ENCODE peak calls at places on chromosomes 2 and 18, in eight cellular contexts. O is heart left ventricle, X is chondrocyte, N is MM.1S, G is AG09309, C is transverse colon, P is left lung, E is lower lobe of right lung. V is an unnamed sample.

GRCh38 chr18:56570971-56571370 is 67.4 kb downstream of the TXNL1 start:
- DNase-seq in G (no peak), P (no peak), N (no peak), E (no peak), C (no peak), X (no peak), O (no peak), V (no peak)

GRCh38 chr2:175815537-175815936 is 186.5 kb downstream of the LNPK start:
- DNase-seq in O (no peak), C (no peak), G (peak), E (no peak), N (no peak), X (no peak), P (no peak), V (no peak)

GRCh38 chr18:13539050-13539449 is 187.3 kb downstream of the FAM210A start:
- DNase-seq in G (no peak), N (no peak), C (peak), X (no peak), O (no peak), P (no peak), E (no peak), V (peak)

GRCh38 chr2:8310557-8311455 is 371.1 kb upstream of the ID2 start:
- DNase-seq in C (no peak), O (no peak), X (peak), G (no peak), N (no peak), P (peak), E (peak), V (no peak)

GRCh38 chr2:44107974-44108373 is 60.7 kb upstream of the PPM1B start:
- DNase-seq in G (no peak), N (no peak), E (no peak), X (no peak), O (no peak), P (no peak), C (no peak), V (no peak)

GRCh38 chr2:73386894-73387636 is 1.4 kb downstream of the ALMS1 start:
- DNase-seq in N (peak), G (no peak), P (no peak), X (no peak), C (no peak), E (no peak), O (no peak), V (no peak)

GRCh38 chr18:34661464-34662087 is 48.5 kb upstream of the DTNA start:
- DNase-seq in E (no peak), C (no peak), X (no peak), N (peak), G (no peak), O (no peak), P (no peak), V (no peak)

GRCh38 chr2:113754989-113755689 is 1.3 kb downstream of the SLC35F5 start:
- DNase-seq in O (no peak), E (no peak), P (no peak), N (no peak), X (no peak), G (no peak), C (no peak), V (no peak)

GRCh38 chr2:69464575-69464974 is 27.3 kb upstream of the NFU1 start:
- DNase-seq in C (no peak), E (no peak), P (no peak), G (peak), O (peak), N (no peak), X (no peak), V (no peak)

GRCh38 chr18:66990909-66991308 is 387.0 kb upstream of the CDH19 start:
- DNase-seq in G (no peak), O (no peak), E (no peak), X (no peak), N (no peak), P (no peak), C (no peak), V (no peak)

GRCh38 chr2:191677091-191677645 is 768 bp upstream of the NABP1 start:
- DNase-seq in N (peak), P (no peak), E (peak), G (peak), C (peak), X (no peak), O (no peak), V (no peak)

GRCh38 chr2:207163815-207164747 is 1.7 kb downstream of the KLF7 start:
- DNase-seq in G (no peak), P (peak), N (peak), C (peak), E (peak), X (no peak), O (peak), V (no peak)

DNA sequence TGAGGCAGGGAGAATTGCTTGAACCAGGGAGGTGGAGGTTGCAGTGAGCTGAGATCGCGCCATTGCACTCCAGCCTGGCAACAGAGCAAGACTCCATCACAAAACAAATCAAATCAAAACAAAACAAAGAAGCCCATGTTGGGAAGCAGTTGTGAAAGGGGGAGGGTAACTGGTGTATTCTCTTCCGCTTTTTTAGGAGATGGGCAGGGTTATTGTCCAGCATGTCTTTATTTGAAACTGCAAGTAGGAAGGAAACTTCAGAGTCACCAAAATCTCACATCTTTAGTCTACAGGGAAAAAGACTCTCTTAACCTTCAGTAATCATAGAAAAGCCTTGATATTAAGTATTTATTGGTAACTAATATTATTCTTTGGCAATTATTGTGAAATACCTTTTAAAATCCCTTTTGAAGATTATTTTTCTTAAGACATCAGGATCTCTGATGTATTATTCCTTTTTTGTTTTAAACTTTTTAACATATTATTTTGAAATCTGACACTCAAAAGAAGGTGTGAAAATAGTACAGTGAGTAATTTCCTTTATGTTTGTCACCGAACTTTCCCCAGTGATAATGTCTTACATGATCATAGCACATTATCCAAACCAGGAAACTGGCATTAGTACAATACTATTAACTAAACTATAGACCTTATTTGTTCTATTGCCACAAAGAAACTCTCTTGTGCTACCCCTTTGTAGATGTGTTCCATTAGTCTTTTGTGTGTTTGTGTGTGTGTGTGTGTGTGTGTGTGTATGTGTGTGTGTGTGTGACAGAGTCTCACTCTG is 84.3 kb upstream of the LTBP1 start:
- DNase-seq in G (no peak), N (no peak), P (no peak), E (no peak), O (no peak), X (no peak), C (no peak), V (no peak)
- TF ChIP-seq CTCF in G (no peak), N (no peak), P (no peak), E (no peak), O (no peak), X (no peak), C (no peak), V (no peak)

GRCh38 chr2:27520316-27520715 is 23.7 kb downstream of the GCKR start:
- DNase-seq in E (no peak), O (no peak), G (no peak), C (no peak), X (no peak), P (no peak), N (no peak), V (no peak)

GRCh38 chr2:27518113-27518781 is 21.6 kb downstream of the GCKR start:
- DNase-seq in P (no peak), O (no peak), G (no peak), X (no peak), C (no peak), N (no peak), E (no peak), V (no peak)

GRCh38 chr2:27522400-27522945 is 25.8 kb downstream of the GCKR start:
- DNase-seq in C (no peak), E (no peak), N (no peak), O (no peak), X (no peak), P (no peak), G (no peak), V (no peak)

DNA sequence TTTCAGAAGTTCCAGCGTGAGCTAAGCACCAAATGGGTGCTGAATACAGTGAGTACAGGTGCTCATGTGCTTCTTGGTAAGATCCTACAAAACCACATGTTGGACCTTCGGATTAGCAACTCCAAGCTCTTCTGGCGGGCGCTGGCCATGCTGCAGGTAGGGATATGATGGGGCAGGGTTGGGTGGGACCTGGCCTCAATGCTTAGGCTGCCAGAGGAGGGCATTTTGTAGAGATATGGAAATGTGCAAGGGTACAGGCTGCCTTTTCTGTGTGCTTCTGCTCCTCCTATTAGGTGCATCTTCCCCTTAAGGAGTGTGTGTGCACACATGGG is 22.1 kb downstream of the GCKR start:
- DNase-seq in N (no peak), O (no peak), G (no peak), E (no peak), X (no peak), C (no peak), P (no peak), V (no peak)
- TF ChIP-seq CTCF in N (no peak), O (no peak), G (no peak), E (no peak), X (no peak), C (no peak), P (no peak), V (no peak)

GRCh38 chr2:227033471-227034148 is 130.4 kb downstream of the COL4A4 start:
- DNase-seq in X (no peak), P (peak), N (peak), G (peak), E (peak), C (peak), O (no peak), V (no peak)
- TF ChIP-seq CTCF in X (peak), P (peak), N (peak), G (peak), E (peak), C (peak), O (peak), V (peak)

DNA sequence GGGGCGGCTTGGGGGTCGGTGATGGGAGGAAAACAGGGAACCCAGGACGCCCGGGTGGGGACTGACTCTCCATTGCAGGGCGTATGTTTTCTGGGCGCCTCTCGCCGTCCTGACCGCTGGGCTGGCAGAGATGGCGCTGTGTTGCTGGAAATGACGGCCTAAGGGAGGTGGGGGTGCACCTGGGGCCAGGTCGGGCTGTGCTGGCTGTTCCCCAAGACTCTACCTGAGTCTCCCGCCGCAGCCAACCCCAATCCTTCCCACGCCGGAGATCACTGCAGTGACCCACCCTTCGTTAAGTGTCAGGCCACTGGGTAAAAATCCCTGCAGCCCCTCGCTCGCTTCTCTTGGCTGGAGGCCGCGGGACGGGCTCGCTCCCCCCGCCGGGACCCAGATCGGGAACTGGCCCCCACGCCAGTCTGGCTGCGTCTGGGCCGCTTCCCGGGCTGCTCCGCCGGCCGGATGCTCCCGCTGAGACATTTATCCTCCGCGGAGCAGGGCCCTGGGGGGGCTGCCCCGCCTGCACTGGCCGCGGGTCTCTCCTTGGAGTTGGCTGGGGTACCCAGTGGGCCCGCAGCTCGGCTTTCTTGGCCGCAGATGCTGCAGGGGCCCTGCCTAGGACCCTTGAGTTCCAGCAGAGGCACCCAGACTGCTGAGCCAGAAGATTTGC is 7.8 kb upstream of the ARMC9 start:
- DNase-seq in E (peak), C (peak), P (peak), G (no peak), O (peak), N (no peak), X (no peak), V (no peak)
- TF ChIP-seq CTCF in E (peak), C (peak), P (no peak), G (no peak), O (peak), N (no peak), X (peak), V (no peak)

V was measured in type B pancreatic cell.